ENCODE peak calls at places on chromosomes 11 and 22, in four cellular contexts. One of them, this sample, is unnamed.

GRCh38 chr11:69122642-69123431 is 32.9 kb upstream of the SMIM38 start:
- DNase-seq in mesendoderm: peak; percentile 98
- DNase-seq in IMR-90: peak; percentile 70
- DNase-seq in H1: peak; percentile 83
- DNase-seq in this sample: peak; percentile 96

GRCh38 chr11:130124096-130124495 is 35.5 kb upstream of the ST14 start:
- DNase-seq in mesendoderm: no peak
- DNase-seq in IMR-90: peak; percentile 89
- DNase-seq in H1: no peak
- DNase-seq in this sample: no peak

GRCh38 chr11:20310137-20310536 is 53.4 kb upstream of the HTATIP2 start:
- DNase-seq in mesendoderm: no peak
- DNase-seq in IMR-90: no peak
- DNase-seq in H1: no peak
- DNase-seq in this sample: no peak

GRCh38 chr11:119056397-119056999 is 507 bp downstream of the HYOU1 start:
- DNase-seq in mesendoderm: peak; percentile 77
- DNase-seq in IMR-90: peak; percentile 3
- DNase-seq in H1: peak; percentile 84
- DNase-seq in this sample: peak; percentile 60

GRCh38 chr11:112965601-112966125 is 4.4 kb downstream of the NCAM1 start:
- DNase-seq in mesendoderm: no peak
- DNase-seq in IMR-90: no peak
- DNase-seq in H1: no peak
- DNase-seq in this sample: no peak

GRCh38 chr11:65861165-65861505 is 902 bp downstream of the MUS81 start:
- DNase-seq in mesendoderm: no peak
- DNase-seq in IMR-90: no peak
- DNase-seq in H1: no peak
- DNase-seq in this sample: no peak

GRCh38 chr11:66219846-66220565 is 48.4 kb upstream of the RAB1B start:
- DNase-seq in mesendoderm: no peak
- DNase-seq in IMR-90: no peak
- DNase-seq in H1: no peak
- DNase-seq in this sample: peak; percentile 12

GRCh38 chr11:46521947-46522681 is 71.7 kb downstream of the AMBRA1 start:
- DNase-seq in mesendoderm: peak; percentile 59
- DNase-seq in IMR-90: peak; percentile 79
- DNase-seq in H1: no peak
- DNase-seq in this sample: no peak

GRCh38 chr11:17633279-17633986 is 85.9 kb upstream of the MYOD1 start:
- DNase-seq in mesendoderm: peak; percentile 21
- DNase-seq in IMR-90: no peak
- DNase-seq in H1: no peak
- DNase-seq in this sample: no peak

GRCh38 chr11:126791446-126791845 is 209.1 kb downstream of the KIRREL3 start:
- DNase-seq in mesendoderm: peak; percentile 60
- DNase-seq in IMR-90: no peak
- DNase-seq in H1: peak; percentile 64
- DNase-seq in this sample: peak; percentile 75

GRCh38 chr22:40728731-40729189 is 49.5 kb downstream of the MCHR1 start:
- DNase-seq in mesendoderm: peak; percentile 54
- DNase-seq in IMR-90: no peak
- DNase-seq in H1: no peak
- DNase-seq in this sample: no peak

GRCh38 chr11:8871283-8871775 is 39.7 kb upstream of the AKIP1 start:
- DNase-seq in mesendoderm: peak; percentile 90
- DNase-seq in IMR-90: peak; percentile 94
- DNase-seq in H1: peak; percentile 66
- DNase-seq in this sample: no peak

GRCh38 chr22:28019360-28019759 is 100.3 kb upstream of the PITPNB start:
- DNase-seq in mesendoderm: no peak
- DNase-seq in IMR-90: no peak
- DNase-seq in H1: no peak
- DNase-seq in this sample: no peak

GRCh38 chr22:38704568-38705234 is 1.0 kb upstream of the GTPBP1 start:
- DNase-seq in mesendoderm: peak; percentile 19
- DNase-seq in IMR-90: no peak
- DNase-seq in H1: no peak
- DNase-seq in this sample: no peak

GRCh38 chr11:12532580-12532979 is 141.6 kb upstream of the TEAD1 start:
- DNase-seq in mesendoderm: no peak
- DNase-seq in IMR-90: no peak
- DNase-seq in H1: no peak
- DNase-seq in this sample: no peak

GRCh38 chr11:108817971-108818370 is 153.1 kb downstream of the DDX10 start:
- DNase-seq in mesendoderm: peak; percentile 15
- DNase-seq in IMR-90: no peak
- DNase-seq in H1: no peak
- DNase-seq in this sample: no peak

DNA sequence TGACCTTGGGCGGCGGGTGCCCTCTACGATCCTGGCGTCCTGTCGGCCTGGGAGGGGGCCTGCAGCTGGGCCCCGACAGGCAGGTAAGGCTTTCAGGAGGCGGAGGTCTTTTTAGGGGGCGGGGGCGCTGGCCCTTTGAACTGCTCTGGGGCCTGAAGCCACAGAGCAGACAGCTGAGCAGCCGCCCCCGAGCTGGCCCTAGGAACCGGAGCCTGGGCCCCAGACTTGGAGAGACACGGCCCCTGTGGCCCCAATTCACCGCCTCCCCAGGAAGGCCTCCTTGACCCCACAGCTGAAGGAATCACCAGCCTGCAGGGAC is 549 bp upstream of the CERK start:
- DNase-seq in mesendoderm: peak; percentile 48
- DNase-seq in IMR-90: no peak
- DNase-seq in H1: no peak
- DNase-seq in this sample: no peak
- H3K9ac ChIP-seq in mesendoderm: peak overlapping the region; percentile 73
- H3K9ac ChIP-seq in IMR-90: peak overlapping the region; percentile 22
- H3K9ac ChIP-seq in H1: no peak overlapping the region
- H3K9ac ChIP-seq in this sample: no peak overlapping the region

DNA sequence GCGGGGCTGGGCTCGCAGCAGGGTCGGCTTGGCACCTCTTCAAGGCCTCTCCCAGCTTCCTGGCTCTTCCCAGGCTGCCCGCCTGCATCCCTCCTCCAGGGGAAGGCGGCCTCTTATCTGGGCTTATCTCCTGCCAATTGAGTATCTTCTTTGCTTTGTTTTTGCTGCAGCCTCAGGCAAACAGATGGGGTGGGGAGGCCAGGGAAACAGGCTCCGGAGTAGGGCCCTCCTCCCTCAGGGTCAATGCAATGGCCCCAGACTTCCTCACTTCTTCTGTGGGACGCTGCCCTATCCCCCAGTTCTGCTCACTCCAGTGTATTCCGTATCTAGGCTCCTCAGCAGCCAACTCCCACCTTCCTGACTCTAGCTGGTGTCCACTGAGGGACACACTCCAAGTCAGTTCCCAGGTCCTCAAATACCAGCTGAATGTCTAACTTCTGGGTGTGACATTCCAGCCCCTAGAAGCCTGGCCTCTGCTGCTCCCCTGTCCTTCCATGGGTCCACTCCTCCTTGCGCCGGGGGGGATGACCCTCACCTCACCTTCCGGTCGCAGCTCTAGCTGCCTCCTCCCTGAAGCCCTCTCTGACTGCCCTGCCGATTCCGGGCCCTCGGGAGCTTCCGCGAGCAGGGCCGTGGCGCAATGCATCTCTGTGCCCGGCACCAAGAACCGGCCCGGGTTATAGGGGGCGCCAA is 15.6 kb downstream of the BAD start:
- DNase-seq in mesendoderm: peak; percentile 95
- DNase-seq in IMR-90: peak; percentile 48
- DNase-seq in H1: peak; percentile 76
- DNase-seq in this sample: peak; percentile 80
- H3K56ac ChIP-seq in mesendoderm: peak overlapping the region; percentile 95
- H3K56ac ChIP-seq in IMR-90: peak overlapping the region; percentile 82
- H3K56ac ChIP-seq in H1: peak overlapping the region; percentile 17
- H3K56ac ChIP-seq in this sample: no peak overlapping the region

DNA sequence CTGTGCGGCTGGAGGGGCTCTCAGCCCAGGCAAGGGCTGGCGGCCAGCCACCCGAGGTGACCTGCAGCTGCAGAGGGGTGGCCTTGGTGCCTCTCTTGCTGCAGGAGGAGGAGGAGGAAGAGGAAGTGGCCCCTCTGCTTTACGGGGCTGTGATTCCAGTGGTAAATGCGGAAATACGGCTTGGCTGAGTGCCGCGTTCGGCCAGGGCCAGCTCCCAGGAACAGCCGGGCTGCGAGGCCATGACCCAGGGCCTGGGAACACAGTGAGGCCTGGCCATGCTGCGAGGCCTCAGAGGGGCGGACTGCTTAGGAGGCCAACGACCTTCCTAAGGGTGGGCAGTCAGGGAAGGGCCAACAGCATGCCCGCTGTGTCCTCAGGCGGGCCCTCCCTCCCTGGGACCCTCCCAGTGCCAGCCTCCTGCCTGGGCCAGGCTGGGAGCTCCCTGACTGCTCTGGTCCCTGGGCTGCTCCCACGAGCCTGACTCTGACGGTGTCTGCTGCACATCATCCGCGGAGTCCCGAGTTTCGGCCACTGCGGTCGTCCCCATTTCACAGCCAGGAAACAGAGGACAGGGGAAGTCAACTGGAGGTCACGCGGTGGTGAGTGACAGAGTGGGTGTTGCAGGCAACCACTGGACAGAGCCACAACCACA is 20.8 kb upstream of the PPARA start:
- DNase-seq in mesendoderm: no peak
- DNase-seq in IMR-90: no peak
- DNase-seq in H1: no peak
- DNase-seq in this sample: no peak
- H3K9ac ChIP-seq in mesendoderm: no peak overlapping the region
- H3K9ac ChIP-seq in IMR-90: no peak overlapping the region
- H3K9ac ChIP-seq in H1: no peak overlapping the region
- H3K9ac ChIP-seq in this sample: no peak overlapping the region

GRCh38 chr11:96127596-96127959 is 203.7 kb upstream of the MTMR2 start:
- DNase-seq in mesendoderm: no peak
- DNase-seq in IMR-90: no peak
- DNase-seq in H1: no peak
- DNase-seq in this sample: no peak
- H3K56ac ChIP-seq in mesendoderm: no peak overlapping the region
- H3K56ac ChIP-seq in IMR-90: no peak overlapping the region
- H3K56ac ChIP-seq in H1: no peak overlapping the region
- H3K56ac ChIP-seq in this sample: no peak overlapping the region

GRCh38 chr11:115577701-115578100 is 73.5 kb upstream of the CADM1 start:
- DNase-seq in mesendoderm: no peak
- DNase-seq in IMR-90: no peak
- DNase-seq in H1: no peak
- DNase-seq in this sample: no peak

GRCh38 chr11:115576606-115577005 is 72.4 kb upstream of the CADM1 start:
- DNase-seq in mesendoderm: peak; percentile 45
- DNase-seq in IMR-90: no peak
- DNase-seq in H1: no peak
- DNase-seq in this sample: no peak

GRCh38 chr11:115578275-115578674 is 74.1 kb upstream of the CADM1 start:
- DNase-seq in mesendoderm: no peak
- DNase-seq in IMR-90: no peak
- DNase-seq in H1: no peak
- DNase-seq in this sample: no peak

GRCh38 chr11:115572551-115572950 is 68.3 kb upstream of the CADM1 start:
- DNase-seq in mesendoderm: no peak
- DNase-seq in IMR-90: no peak
- DNase-seq in H1: no peak
- DNase-seq in this sample: no peak
- H3K9ac ChIP-seq in mesendoderm: no peak overlapping the region
- H3K9ac ChIP-seq in IMR-90: no peak overlapping the region
- H3K9ac ChIP-seq in H1: no peak overlapping the region
- H3K9ac ChIP-seq in this sample: no peak overlapping the region

GRCh38 chr11:27873664-27874063 is 173.4 kb upstream of the BDNF start:
- DNase-seq in mesendoderm: peak; percentile 19
- DNase-seq in IMR-90: no peak
- DNase-seq in H1: no peak
- DNase-seq in this sample: no peak
- H3K56ac ChIP-seq in mesendoderm: no peak overlapping the region
- H3K56ac ChIP-seq in IMR-90: no peak overlapping the region
- H3K56ac ChIP-seq in H1: no peak overlapping the region
- H3K56ac ChIP-seq in this sample: no peak overlapping the region

GRCh38 chr11:34996958-34997357 is 80.5 kb downstream of the PDHX start:
- DNase-seq in mesendoderm: no peak
- DNase-seq in IMR-90: no peak
- DNase-seq in H1: no peak
- DNase-seq in this sample: no peak
- H3K9ac ChIP-seq in mesendoderm: no peak overlapping the region
- H3K9ac ChIP-seq in IMR-90: no peak overlapping the region
- H3K9ac ChIP-seq in H1: no peak overlapping the region
- H3K9ac ChIP-seq in this sample: no peak overlapping the region

This sample was measured in H9.